ENCODE peak calls at places on chromosomes 16 and 17, in eight cellular contexts. D is ovary, H is sigmoid colon, U is A549, A is tibial nerve, Y is body of pancreas, E is adrenal gland, J is prostate gland. N is an unnamed sample.

GRCh38 chr16:11973065-11973464 is 3.5 kb upstream of the SNX29 start:
- DNase-seq in D (no peak), H (no peak), U (no peak), A (no peak), Y (no peak), E (no peak), J (no peak), N (no peak)

GRCh38 chr17:80045703-80046102 is 9.3 kb downstream of the CCDC40 start:
- DNase-seq in D (no peak), H (no peak), U (no peak), A (no peak), Y (peak), E (no peak), J (no peak), N (no peak)

GRCh38 chr17:9271989-9272388 is 250.7 kb downstream of the NTN1 start:
- DNase-seq in D (no peak), H (no peak), U (no peak), A (no peak), Y (no peak), E (peak), J (no peak), N (no peak)

GRCh38 chr17:45172541-45173286 is 11.0 kb downstream of the HEXIM2 start:
- DNase-seq in D (peak), H (peak), U (peak), A (no peak), Y (peak), E (peak), J (peak), N (no peak)

GRCh38 chr17:16287563-16288027 is 65.7 kb downstream of the CENPV start:
- DNase-seq in D (no peak), H (no peak), U (peak), A (peak), Y (peak), E (no peak), J (no peak), N (no peak)

GRCh38 chr17:40475234-40476210 is 25.9 kb downstream of the TNS4 start:
- DNase-seq in D (no peak), H (no peak), U (no peak), A (no peak), Y (no peak), E (no peak), J (no peak), N (no peak)

GRCh38 chr17:13750783-13751484 is 149.2 kb upstream of the HS3ST3A1 start:
- DNase-seq in D (no peak), H (no peak), U (no peak), A (no peak), Y (no peak), E (no peak), J (no peak), N (no peak)

GRCh38 chr16:83118365-83118764 is 491.6 kb downstream of the CDH13 start:
- DNase-seq in D (no peak), H (no peak), U (no peak), A (no peak), Y (no peak), E (no peak), J (no peak), N (no peak)

GRCh38 chr17:15169676-15170075 is 95.5 kb downstream of the PMP22 start:
- DNase-seq in D (no peak), H (no peak), U (no peak), A (no peak), Y (no peak), E (no peak), J (no peak), N (peak)

GRCh38 chr17:32873114-32873513 is 3.8 kb downstream of the MYO1D start:
- DNase-seq in D (no peak), H (no peak), U (no peak), A (no peak), Y (no peak), E (no peak), J (no peak), N (no peak)

GRCh38 chr17:32869345-32870026 is 7.4 kb downstream of the MYO1D start:
- DNase-seq in D (no peak), H (no peak), U (no peak), A (no peak), Y (no peak), E (peak), J (no peak), N (no peak)

GRCh38 chr17:32870969-32871368 is 6.0 kb downstream of the MYO1D start:
- DNase-seq in D (no peak), H (no peak), U (no peak), A (peak), Y (peak), E (no peak), J (no peak), N (no peak)

GRCh38 chr17:32871736-32872135 is 5.2 kb downstream of the MYO1D start:
- DNase-seq in D (no peak), H (no peak), U (no peak), A (no peak), Y (peak), E (no peak), J (no peak), N (no peak)

DNA sequence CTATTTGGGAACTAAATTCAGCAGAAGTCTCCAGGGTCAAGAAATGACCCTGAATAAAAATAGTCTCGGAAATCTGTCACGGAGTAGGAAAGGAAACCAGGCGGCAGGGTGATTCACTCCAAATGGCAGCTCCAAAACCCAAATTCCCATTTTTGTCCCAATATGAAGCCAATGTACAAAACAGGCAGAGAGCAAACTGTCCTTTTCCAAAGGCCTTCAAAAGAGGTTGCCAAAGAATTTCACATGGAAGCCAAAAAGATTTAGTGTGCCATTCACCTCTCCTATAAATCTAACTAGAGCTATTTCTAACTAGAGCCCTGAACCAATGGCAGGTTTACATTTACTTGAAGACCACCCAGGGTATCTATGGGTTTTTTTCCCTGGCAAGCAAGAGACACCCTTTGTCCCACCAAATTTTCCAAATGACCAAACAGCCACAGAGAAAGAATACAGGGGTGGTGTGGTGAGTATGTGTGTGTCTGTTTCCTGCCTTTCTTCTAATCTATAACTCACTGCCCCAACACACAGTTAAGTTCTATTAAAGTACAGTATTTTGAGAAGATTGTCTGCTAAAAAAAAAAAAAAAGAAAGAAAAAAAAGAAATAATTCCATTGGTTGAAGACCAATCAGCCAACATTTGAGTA is 6.8 kb downstream of the MYO1D start:
- DNase-seq in D (no peak), H (no peak), U (no peak), A (peak), Y (peak), E (peak), J (no peak), N (no peak)
- H3K27ac ChIP-seq in D (no peak), H (peak), U (no peak), A (peak), Y (peak), E (peak), J (no peak), N (peak)

GRCh38 chr17:64264891-64265290 is 1.8 kb upstream of the TEX2 start:
- DNase-seq in D (no peak), H (no peak), U (no peak), A (no peak), Y (no peak), E (no peak), J (no peak), N (no peak)

GRCh38 chr17:64261422-64262124 is 1.5 kb downstream of the TEX2 start:
- DNase-seq in D (no peak), H (no peak), U (no peak), A (no peak), Y (no peak), E (no peak), J (no peak), N (no peak)

GRCh38 chr17:64259922-64260321 is 3.1 kb downstream of the TEX2 start:
- DNase-seq in D (no peak), H (no peak), U (no peak), A (no peak), Y (peak), E (peak), J (no peak), N (no peak)

GRCh38 chr17:64262125-64262421 is 987 bp downstream of the TEX2 start:
- DNase-seq in D (no peak), H (no peak), U (no peak), A (no peak), Y (no peak), E (no peak), J (no peak), N (no peak)

DNA sequence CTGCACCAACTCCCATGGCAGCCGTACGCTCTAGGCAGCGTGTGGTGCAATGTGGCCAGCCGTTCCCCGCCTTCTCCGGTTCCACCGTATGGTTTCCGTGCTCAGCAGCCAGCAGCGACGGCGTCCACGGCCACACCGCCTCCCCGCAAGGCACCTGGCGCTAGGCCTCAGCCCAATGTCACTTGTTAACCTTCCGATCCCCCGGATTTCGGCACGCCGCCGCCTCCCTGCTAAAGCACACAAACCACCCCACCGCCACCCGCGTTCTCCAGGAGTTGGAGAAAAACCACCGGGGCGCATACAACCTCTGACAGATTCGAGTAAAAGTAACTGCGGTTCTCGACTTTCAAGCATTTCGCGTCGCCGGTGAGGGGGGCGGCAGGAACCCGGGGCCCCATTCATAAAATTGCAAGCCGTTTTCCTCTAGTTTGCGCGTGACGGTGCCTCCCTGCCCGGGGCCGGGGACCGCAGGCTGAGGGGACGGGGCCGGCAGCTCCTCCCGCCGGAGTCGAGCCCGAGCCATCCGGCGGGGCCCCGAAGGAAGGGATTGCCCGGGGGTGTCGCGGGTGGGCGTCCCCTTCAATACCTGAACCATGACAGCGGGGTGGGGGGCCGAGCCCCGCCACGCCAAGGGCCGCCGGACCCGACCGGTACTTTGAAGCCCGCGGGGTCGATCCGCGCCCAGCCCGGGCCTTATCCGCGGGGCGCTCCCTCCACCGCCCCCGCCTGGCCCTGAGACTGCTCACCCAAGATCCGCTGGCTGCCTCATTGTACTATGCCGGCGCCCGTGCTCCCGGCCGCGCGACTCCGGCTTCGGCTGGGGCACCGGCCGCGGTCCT is at the start of gene TEX2:
- DNase-seq in D (peak), H (peak), U (no peak), A (peak), Y (peak), E (peak), J (peak), N (no peak)
- TF ChIP-seq POLR2A in D (peak), H (no peak), U (peak), A (peak), Y (peak), E (peak), J (peak), N (peak)

DNA sequence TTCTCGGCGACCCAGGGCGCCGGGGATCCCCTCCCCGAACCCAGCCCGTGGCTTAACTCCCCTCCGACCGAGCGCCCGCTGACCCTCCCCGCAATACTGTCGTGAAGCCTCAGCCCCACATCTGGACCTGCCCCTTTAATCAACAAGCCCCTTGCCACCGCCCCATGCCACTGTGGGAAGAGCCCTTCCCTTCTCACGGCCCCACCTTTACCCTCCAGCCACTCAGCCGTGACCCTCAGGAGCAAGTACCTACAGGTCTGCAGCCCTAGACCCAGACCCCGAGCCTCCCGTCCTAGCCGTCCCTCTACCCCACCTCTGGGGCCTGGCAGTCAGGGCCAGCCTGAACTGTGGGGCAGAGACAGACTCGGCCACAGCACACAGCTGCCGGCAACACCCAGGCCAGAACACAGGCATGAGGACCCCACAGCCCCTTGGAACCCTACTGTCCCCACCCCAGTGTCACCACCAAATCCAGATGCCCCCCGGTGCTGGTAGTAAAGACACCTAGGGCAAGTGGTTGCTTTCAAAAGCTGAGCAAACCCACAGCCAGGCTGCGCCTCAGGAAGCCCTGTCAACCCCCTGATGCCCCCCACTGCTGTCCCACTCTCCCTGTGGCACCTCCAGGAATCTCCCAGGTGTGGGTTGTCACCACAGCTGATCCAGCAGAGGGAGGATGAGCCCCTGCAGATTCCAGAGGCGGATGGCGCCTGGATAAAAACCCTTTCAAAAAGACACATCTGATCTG is 1.4 kb downstream of the NXPH3 start:
- DNase-seq in D (no peak), H (no peak), U (no peak), A (no peak), Y (no peak), E (no peak), J (no peak), N (no peak)
- H3K27ac ChIP-seq in D (peak), H (peak), U (no peak), A (peak), Y (no peak), E (no peak), J (peak), N (peak)

DNA sequence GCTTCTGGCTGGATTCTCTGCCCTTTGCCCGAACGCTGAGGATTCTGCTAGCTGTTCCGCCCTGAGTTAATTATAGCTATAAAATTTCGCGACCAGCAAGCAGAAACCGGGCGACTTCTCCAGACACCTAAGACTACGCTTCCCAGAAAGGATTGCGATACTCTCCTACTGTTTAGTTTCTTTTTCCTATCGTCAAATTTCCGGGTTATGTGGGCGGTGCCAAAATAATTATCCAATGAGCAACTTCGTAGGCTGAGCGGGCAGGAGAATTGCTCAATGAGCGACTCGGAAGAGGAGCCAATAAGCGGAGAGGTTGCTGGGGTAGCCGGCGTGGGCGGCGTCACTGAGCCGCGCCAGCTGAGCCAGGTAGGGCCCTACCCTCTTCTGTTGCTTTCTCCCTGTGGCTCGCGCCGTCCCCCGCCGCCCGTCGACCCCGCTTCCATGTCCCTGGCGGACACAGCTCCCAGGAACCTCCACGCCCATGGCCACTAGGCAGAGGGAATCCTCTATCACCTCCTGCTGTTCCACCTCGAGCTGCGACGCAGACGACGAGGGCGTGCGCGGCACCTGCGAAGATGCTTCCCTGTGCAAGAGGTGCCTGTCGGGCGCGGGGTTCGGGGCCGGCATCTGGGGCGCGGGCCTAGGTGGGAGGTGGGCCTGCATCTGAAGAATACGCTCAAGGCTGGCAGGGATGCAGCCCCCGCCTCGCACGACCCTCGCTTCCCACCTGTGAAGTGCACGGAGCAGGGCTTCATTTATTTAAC is at the start of gene LCMT1:
- DNase-seq in D (peak), H (peak), U (peak), A (peak), Y (peak), E (peak), J (peak), N (peak)
- TF ChIP-seq POLR2A in D (peak), H (peak), U (peak), A (peak), Y (peak), E (peak), J (peak), N (no peak)

GRCh38 chr17:4764612-4765011 is 7.1 kb upstream of the TM4SF5 start:
- DNase-seq in D (no peak), H (no peak), U (no peak), A (no peak), Y (no peak), E (no peak), J (no peak), N (no peak)
- H3K27ac ChIP-seq in D (no peak), H (no peak), U (no peak), A (peak), Y (no peak), E (no peak), J (no peak), N (no peak)

DNA sequence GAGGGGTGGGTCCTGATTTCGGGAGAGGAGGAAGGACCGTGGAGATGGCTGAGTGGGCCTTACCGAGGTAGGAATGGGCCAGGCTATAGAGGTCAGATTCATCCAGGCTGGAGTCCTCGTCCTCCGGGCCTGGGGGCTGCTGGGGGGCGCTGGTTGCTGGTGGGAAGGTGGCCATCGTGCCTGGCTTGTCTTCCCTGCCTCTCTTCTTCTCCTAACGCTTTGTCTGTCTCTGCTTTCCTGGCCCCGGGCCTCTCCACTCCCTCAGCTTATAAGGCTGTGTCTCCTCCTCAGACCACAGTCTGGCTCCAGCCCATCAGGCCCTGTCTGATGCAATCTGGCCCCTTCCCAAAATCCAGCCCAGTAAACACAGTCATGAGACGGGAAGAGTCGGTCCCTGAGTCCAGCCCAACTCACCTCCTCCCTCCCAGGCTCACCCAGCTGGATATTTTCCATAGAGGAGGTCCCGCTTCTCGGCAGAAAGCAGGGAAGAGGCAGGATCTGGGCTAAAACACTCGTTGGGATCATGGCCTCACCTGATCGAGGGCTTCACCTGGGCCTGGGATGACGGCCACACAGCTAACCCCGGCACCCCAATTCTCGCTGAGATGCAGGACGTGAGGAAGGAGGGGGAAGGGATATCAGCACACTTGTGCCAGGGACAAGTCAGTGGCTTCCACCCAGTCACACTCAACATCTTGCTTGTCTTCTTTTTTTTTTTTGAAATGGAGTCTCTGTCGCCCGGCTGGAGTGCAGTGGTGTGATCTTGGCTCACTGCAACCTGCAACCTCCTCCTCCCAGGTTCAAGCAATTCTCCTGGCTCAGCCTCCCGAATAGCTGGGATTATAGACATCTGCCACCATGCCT is at the start of gene NUPR1:
- DNase-seq in D (peak), H (peak), U (peak), A (peak), Y (peak), E (peak), J (peak), N (peak)
- TF ChIP-seq POLR2A in D (peak), H (peak), U (no peak), A (peak), Y (peak), E (peak), J (peak), N (peak)

GRCh38 chr16:86566601-86566965 is at the start of gene FOXC2:
- DNase-seq in D (peak), H (peak), U (peak), A (peak), Y (peak), E (peak), J (peak), N (no peak)
- H3K27ac ChIP-seq in D (peak), H (peak), U (peak), A (peak), Y (no peak), E (no peak), J (no peak), N (peak)

DNA sequence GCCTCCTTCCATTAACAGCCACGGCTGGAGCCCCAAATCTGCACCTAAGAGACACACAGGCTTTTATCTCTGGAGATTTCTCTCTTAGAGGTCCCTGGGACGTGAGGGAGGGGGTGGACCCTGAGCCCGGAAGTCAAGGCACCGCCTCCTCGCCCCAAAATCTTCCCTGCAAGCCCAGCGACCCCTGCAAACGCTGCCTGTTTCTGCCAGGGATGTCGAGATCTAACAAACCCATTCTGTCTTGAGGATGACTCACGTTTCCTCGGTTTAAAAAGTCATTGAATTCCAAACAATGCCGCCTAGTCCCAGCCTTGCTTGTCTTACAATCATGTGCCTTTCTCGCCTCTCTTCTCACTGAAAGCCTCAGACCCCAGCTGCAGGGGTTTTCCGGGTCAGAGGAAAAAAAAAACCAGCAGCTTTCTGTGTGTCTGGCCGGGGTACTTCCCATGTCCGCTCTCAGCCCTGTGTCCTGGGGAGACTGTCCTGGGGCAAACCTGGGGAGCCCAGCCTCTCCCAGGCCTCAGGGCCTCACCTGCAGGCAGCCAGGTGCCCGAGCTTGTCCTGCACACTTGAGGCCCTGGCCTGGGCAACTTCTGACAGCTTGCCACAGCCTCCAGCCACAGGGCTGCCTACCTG is 15.4 kb downstream of the ARL2BP start:
- DNase-seq in D (peak), H (peak), U (no peak), A (no peak), Y (no peak), E (peak), J (no peak), N (no peak)
- TF ChIP-seq POLR2A in D (no peak), H (no peak), U (no peak), A (no peak), Y (no peak), E (no peak), J (no peak), N (no peak)